ENCODE peak calls at places on chromosomes 12 and 14, in nine cellular contexts. I, K, T, U, F, N, Q, D and R are unnamed samples.

GRCh38 chr12:92442782-92443181 is 260.0 kb upstream of the PLEKHG7 start:
- DNase-seq in K (no peak), U (no peak), N (no peak), T (no peak), I (no peak), F (no peak), D (no peak), Q (peak), R (no peak)

GRCh38 chr12:47715877-47716548 is 9.3 kb downstream of the ENDOU start:
- DNase-seq in Q (no peak), F (no peak), K (no peak), U (no peak), I (no peak), D (peak), N (no peak), T (no peak), R (peak)

GRCh38 chr14:55713496-55713895 is 133.5 kb downstream of the KTN1 start:
- DNase-seq in F (no peak), I (no peak), Q (no peak), K (no peak), N (no peak), D (no peak), U (no peak), T (no peak), R (no peak)

GRCh38 chr12:132322206-132323132 is 6.9 kb downstream of the GALNT9 start:
- DNase-seq in D (no peak), K (no peak), F (no peak), N (no peak), I (no peak), T (no peak), Q (no peak), U (no peak), R (no peak)

GRCh38 chr12:54357802-54358619 is 6.3 kb downstream of the GPR84 start:
- DNase-seq in I (peak), K (no peak), D (no peak), Q (peak), U (no peak), N (no peak), F (no peak), T (no peak), R (no peak)

GRCh38 chr12:51132693-51133092 is 40.2 kb downstream of the TFCP2 start:
- DNase-seq in D (no peak), Q (no peak), I (no peak), T (no peak), F (peak), K (no peak), U (no peak), N (no peak), R (peak)

GRCh38 chr12:110966081-110966760 is 45.8 kb upstream of the MYL2 start:
- DNase-seq in D (no peak), U (no peak), N (no peak), Q (no peak), F (no peak), T (no peak), K (no peak), I (peak), R (peak)

GRCh38 chr14:100536141-100536540 is 51.1 kb downstream of the BEGAIN start:
- DNase-seq in U (peak), N (peak), D (no peak), T (no peak), F (no peak), Q (peak), K (no peak), I (peak), R (peak)

GRCh38 chr12:57475271-57476161 is 4.2 kb downstream of the ARHGAP9 start:
- DNase-seq in K (no peak), U (peak), T (peak), Q (no peak), N (no peak), I (no peak), F (peak), D (no peak), R (no peak)

DNA sequence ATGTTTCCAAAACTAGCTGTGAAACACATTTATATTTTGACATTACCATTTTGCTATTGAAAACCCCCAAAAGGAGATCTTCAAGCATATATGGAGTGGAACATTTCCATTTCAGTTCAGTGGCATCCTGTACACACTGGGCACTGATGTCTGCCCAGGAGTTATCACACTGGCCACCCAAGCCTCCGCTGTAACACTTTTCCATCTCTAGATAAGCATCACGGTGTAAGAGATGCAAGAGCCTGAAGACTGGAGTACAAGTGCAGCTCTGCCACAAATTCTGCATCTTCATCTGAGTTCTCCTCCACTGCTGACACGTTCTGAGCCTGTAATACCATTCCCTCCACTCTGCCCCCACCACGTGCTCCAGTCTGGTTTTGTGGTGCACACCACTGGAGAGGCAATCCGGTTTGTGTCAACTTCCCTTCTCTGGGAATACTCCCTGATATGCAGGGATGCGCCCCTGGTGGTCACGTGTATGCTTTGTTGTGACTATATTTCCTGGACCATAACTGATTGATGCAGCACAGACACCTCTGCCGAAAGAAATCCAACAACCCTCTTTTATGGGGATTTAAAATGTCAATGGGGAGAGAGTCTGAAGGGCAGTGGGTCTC is 12.7 kb downstream of the SPTLC2 start:
- DNase-seq in I (peak), D (no peak), N (no peak), T (no peak), U (peak), K (no peak), Q (no peak), F (no peak), R (no peak)
- TF ChIP-seq CTCF in I (peak), D (no peak), N (no peak), T (no peak), U (peak), K (peak), Q (no peak), F (peak), R (peak)

GRCh38 chr14:76112889-76113611 is 38.7 kb upstream of the GPATCH2L start:
- DNase-seq in F (no peak), I (no peak), K (no peak), U (no peak), N (no peak), T (no peak), Q (no peak), D (no peak), R (no peak)
- TF ChIP-seq CTCF in F (no peak), I (no peak), K (no peak), U (no peak), N (no peak), T (no peak), Q (no peak), D (no peak), R (no peak)

GRCh38 chr14:69328317-69328716 is 68.4 kb downstream of the GALNT16 start:
- DNase-seq in K (no peak), T (no peak), N (peak), Q (no peak), I (no peak), D (no peak), U (no peak), F (no peak), R (no peak)
- TF ChIP-seq CTCF in K (no peak), T (no peak), N (no peak), Q (no peak), I (no peak), D (no peak), U (no peak), F (no peak), R (no peak)

GRCh38 chr12:124160102-124160501 is 134.8 kb upstream of the RFLNA start:
- DNase-seq in K (no peak), T (no peak), D (no peak), F (peak), N (no peak), U (no peak), I (no peak), Q (no peak), R (no peak)

GRCh38 chr12:124167141-124167540 is 127.8 kb upstream of the RFLNA start:
- DNase-seq in U (no peak), K (no peak), I (no peak), F (no peak), T (no peak), D (no peak), Q (no peak), N (no peak), R (no peak)

GRCh38 chr12:124165695-124166094 is 129.2 kb upstream of the RFLNA start:
- DNase-seq in U (no peak), K (no peak), I (no peak), F (no peak), T (no peak), D (no peak), Q (no peak), N (no peak), R (no peak)

GRCh38 chr12:124159655-124160054 is 135.2 kb upstream of the RFLNA start:
- DNase-seq in U (no peak), K (no peak), I (no peak), T (no peak), F (no peak), Q (no peak), D (no peak), N (no peak), R (no peak)

DNA sequence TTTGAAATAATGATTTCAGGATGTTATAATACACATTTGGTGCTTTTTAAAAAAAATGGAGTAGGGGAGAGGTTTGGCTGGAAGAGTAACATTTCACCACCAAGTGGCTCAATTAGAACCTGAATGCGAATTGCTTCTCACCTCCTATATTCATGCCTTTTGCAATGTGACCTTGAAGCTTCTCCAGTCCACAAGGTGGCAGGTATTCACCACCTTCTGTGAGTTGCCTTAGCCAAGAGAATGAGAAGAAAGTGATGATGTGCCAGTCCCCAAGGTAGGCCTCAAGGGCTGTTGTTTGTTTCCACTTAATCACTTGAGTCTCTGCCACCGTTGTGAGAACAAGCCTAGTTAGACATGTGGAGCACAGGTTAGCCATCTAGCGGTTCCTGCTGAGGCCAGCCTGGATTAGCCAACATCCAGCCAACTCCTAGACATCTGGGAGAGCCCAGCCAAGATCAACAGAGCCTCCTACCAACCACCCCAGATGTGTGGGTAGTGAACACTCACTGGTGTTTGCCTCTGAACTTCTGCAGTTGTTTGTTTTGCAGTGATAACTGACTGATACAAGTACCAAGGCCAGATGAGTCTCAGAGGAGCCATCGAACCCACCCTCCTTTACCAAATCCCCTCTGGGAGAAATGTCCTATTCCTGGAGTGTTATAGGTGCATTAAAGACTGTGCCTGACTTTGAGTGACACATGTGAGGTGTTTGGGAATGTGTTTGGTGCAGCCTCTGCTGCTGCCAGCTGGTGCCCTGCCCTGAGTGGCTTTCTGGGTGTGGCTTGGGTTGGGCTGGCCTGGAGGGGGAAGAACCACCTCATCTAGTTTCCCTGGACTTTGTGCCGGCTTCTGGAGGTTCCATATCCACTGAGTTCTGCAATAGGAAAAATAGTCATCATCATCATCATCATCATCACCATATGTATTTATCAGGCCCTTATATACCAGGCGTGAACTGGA is 132.5 kb upstream of the RFLNA start:
- DNase-seq in Q (no peak), I (no peak), U (no peak), N (no peak), F (no peak), T (no peak), D (no peak), K (no peak), R (no peak)
- TF ChIP-seq CTCF in Q (peak), I (peak), U (peak), N (no peak), F (no peak), T (no peak), D (no peak), K (peak), R (no peak)

DNA sequence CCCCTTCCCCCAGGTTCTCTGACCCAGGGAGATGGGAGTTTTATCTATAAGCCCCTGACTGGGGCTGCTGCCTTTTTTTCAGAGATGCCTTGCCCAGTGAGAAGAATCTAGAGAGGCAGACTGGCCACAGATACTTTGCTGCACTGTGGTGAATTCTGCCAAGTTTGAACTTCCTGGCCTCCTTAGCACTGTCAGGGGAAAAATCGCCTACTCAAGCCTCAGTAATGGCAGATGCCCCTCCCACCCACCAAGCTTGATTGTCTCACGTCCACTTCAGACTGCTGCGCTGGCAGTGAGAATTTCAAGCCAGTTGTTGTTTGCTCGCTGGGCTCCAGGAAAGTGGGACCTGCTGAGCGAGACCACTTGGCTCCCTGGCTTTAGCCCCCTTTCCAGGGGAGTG is 31.7 kb downstream of the KLRK1 start:
- DNase-seq in U (no peak), F (no peak), I (no peak), K (no peak), Q (no peak), T (no peak), D (no peak), N (no peak), R (no peak)
- TF ChIP-seq CTCF in U (no peak), F (no peak), I (no peak), K (no peak), Q (no peak), T (no peak), D (no peak), N (no peak), R (no peak)

GRCh38 chr14:46490150-46490769 is 161.3 kb downstream of the RPL10L start:
- DNase-seq in N (no peak), Q (peak), I (peak), F (no peak), U (peak), T (no peak), K (peak), D (no peak), R (no peak)
- TF ChIP-seq CTCF in N (peak), Q (peak), I (peak), F (no peak), U (peak), T (no peak), K (peak), D (no peak), R (peak)

DNA sequence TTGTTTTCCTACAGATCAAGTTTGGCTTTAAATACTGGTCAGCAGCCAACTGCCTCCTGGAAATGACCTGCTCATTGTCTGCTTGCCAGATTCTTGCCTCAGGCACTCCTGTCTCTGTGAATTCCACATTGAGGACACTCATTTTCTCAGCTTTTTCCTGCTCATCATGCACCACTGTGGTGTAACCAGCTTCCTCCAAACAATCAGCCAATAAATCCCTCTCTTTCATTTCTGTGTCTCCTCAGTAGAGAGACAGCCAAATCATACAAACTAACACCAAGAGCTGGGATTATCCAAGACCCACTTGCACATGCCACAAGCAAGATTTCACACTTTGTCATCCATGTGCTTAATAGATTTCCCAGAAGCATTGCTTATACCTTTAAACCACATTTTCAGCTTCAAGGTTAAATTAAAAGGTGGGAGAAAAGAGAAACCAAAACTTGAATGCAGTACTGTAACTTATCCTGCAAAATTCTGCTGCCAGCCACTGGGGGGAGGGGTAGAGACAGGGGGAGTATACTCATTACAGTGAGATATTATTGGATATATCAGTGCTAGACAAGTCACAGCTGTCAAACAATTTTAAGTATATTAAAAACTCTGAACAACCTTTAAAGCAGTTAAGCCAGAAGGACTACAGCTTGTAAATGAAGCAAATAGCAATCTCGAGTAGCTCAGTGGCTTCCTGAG is 105.0 kb downstream of the PPP2R5E start:
- DNase-seq in Q (peak), N (no peak), I (peak), U (peak), K (peak), D (peak), F (peak), T (peak), R (no peak)
- TF ChIP-seq CTCF in Q (peak), N (peak), I (no peak), U (peak), K (peak), D (no peak), F (peak), T (no peak), R (peak)

GRCh38 chr12:119328111-119328510 is 6.4 kb upstream of the CCDC60 start:
- DNase-seq in D (no peak), U (peak), F (no peak), Q (peak), N (no peak), T (no peak), K (no peak), I (peak), R (no peak)
- TF ChIP-seq CTCF in D (peak), U (peak), F (no peak), Q (peak), N (peak), T (no peak), K (peak), I (peak), R (no peak)